ENCODE peak calls at places on chromosomes 4 and X, in ten cellular contexts. B is CD8-positive, alpha-beta T cell; H is mammary epithelial cell; C is testis; M is CD4-positive, alpha-beta T cell; D is heart right ventricle; Y is PC-9; J is endothelial cell of umbilical vein; E is heart left ventricle; W is body of pancreas. I is an unnamed sample.
A peak's percentile ranks its signal among the peaks of the same experiment; 100 is the strongest.

GRCh38 chr4:87420431-87420830 is 1.9 kb upstream of the NUDT9 start:
- DNase-seq in J (no peak), C (no peak), M (no peak), B (no peak), H (no peak), W (no peak), E (no peak), Y (no peak), D (no peak), I (no peak)

GRCh38 chr4:13266687-13267086 is 217.5 kb downstream of the RAB28 start:
- DNase-seq in B (no peak), M (no peak), C (no peak), H (no peak), Y (no peak), E (no peak), D (no peak), J (no peak), W (no peak), I (no peak)

GRCh38 chr4:16227462-16227868 is 1.2 kb upstream of the TAPT1 start:
- DNase-seq in W (peak; percentile 49), D (peak; percentile 45), E (peak; percentile 56), M (peak; percentile 3), J (peak; percentile 50), H (peak; percentile 9), B (peak; percentile 31), C (peak; percentile 71), Y (no peak), I (peak; percentile 31)

GRCh38 chr4:28469886-28470285 is 1609.2 kb downstream of the STIM2 start:
- DNase-seq in M (no peak), J (no peak), Y (no peak), H (no peak), D (no peak), C (no peak), B (no peak), W (no peak), E (no peak), I (no peak)

GRCh38 chr4:4472344-4472958 is 69.4 kb downstream of the STX18 start:
- DNase-seq in Y (no peak), J (no peak), W (no peak), E (no peak), H (no peak), B (no peak), D (no peak), C (no peak), M (no peak), I (no peak)

GRCh38 chr4:80393246-80393969 is 57.9 kb downstream of the CFAP299 start:
- DNase-seq in Y (no peak), M (no peak), J (no peak), E (no peak), B (no peak), H (peak; percentile 72), C (no peak), W (no peak), D (no peak), I (no peak)

GRCh38 chr4:168825975-168826374 is 184.1 kb downstream of the CBR4 start:
- DNase-seq in E (no peak), B (no peak), H (no peak), W (no peak), J (no peak), Y (no peak), C (no peak), D (no peak), M (no peak), I (no peak)

GRCh38 chr4:144371479-144371878 is 231.0 kb upstream of the GYPA start:
- DNase-seq in Y (no peak), B (no peak), J (no peak), M (no peak), H (no peak), D (no peak), E (no peak), W (no peak), C (no peak), I (no peak)

GRCh38 chr4:7820031-7820825 is 119.4 kb downstream of the AFAP1 start:
- DNase-seq in D (no peak), M (no peak), J (no peak), H (no peak), E (no peak), W (no peak), B (no peak), Y (no peak), C (no peak), I (no peak)

GRCh38 chrX:109635151-109635550 is 10.2 kb upstream of the KCNE5 start:
- DNase-seq in D (no peak), W (no peak), M (no peak), E (no peak), C (no peak), J (peak; percentile 31), H (peak; percentile 3), B (no peak), Y (peak; percentile 4), I (no peak)

GRCh38 chrX:117327306-117327705 is 789.3 kb downstream of the KLHL13 start:
- DNase-seq in W (no peak), M (no peak), D (no peak), Y (no peak), H (no peak), B (no peak), E (no peak), C (no peak), J (no peak), I (no peak)

GRCh38 chr4:133581971-133582619 is 433.0 kb downstream of the PCDH10 start:
- DNase-seq in W (no peak), B (no peak), D (no peak), M (no peak), H (no peak), Y (no peak), C (no peak), J (no peak), E (no peak), I (no peak)

GRCh38 chr4:186948361-186949291 is 225.0 kb upstream of the FAT1 start:
- DNase-seq in C (no peak), B (no peak), W (peak; percentile 66), E (peak; percentile 37), Y (no peak), J (no peak), H (no peak), M (no peak), D (peak; percentile 25), I (no peak)

GRCh38 chrX:21734175-21734574 is 23.7 kb downstream of the SMPX start:
- DNase-seq in Y (no peak), M (no peak), W (no peak), H (no peak), C (no peak), J (no peak), D (no peak), B (no peak), E (no peak), I (no peak)

GRCh38 chrX:41526268-41526667 is 79.1 kb downstream of the NYX start:
- DNase-seq in Y (no peak), E (no peak), J (no peak), D (no peak), H (no peak), W (no peak), B (no peak), C (no peak), M (no peak), I (no peak)

GRCh38 chrX:41522071-41522470 is 74.9 kb downstream of the NYX start:
- DNase-seq in C (no peak), Y (no peak), J (no peak), H (no peak), W (peak; percentile 24), E (no peak), B (no peak), D (no peak), M (no peak), I (no peak)

GRCh38 chrX:41518841-41519220 is 71.7 kb downstream of the NYX start:
- DNase-seq in J (no peak), H (peak; percentile 21), C (no peak), Y (no peak), W (no peak), B (no peak), E (no peak), D (no peak), M (no peak), I (no peak)

GRCh38 chrX:41526925-41527324 is 79.8 kb downstream of the NYX start:
- DNase-seq in C (no peak), J (peak; percentile 16), D (no peak), W (no peak), E (no peak), M (no peak), H (peak; percentile 23), B (no peak), Y (no peak), I (no peak)

DNA sequence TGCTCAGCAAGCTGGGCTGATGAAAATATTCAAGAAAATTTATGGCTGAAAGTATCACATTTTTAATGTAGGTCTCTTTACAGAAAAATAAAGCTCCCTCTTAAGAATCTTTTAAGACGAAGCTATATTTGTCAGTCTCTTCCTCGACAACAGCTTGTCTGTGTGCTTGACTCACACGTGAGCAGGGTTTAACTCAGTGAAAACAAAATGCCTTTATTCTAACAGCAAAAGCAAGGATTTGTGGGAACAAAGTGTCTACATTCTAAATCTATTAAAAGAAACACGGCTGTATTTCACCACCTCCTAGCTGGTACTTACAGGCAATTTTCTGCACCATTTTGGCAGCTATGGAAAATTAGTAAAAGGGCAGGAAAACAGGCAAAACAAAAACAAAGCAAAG is 75.5 kb downstream of the NYX start:
- DNase-seq in C (no peak), Y (no peak), W (no peak), E (no peak), H (no peak), M (no peak), J (no peak), D (no peak), B (no peak), I (no peak)
- TF ChIP-seq CTCF in C (no peak), Y (no peak), W (no peak), E (no peak), H (no peak), M (no peak), J (no peak), D (no peak), B (no peak), I (no peak)

GRCh38 chr4:68304731-68305130 is 45.2 kb downstream of the YTHDC1 start:
- DNase-seq in H (no peak), E (no peak), Y (no peak), C (no peak), M (no peak), W (no peak), J (no peak), D (no peak), B (no peak), I (no peak)
- H3K9me3 ChIP-seq in H (no peaks in the 10 kb centered on the region), E (no peaks in the 10 kb centered on the region), Y (no peaks in the 10 kb centered on the region), C (no peaks in the 10 kb centered on the region), M (no peaks in the 10 kb centered on the region), W (no peaks in the 10 kb centered on the region), J (no peaks in the 10 kb centered on the region), D (no peaks in the 10 kb centered on the region), B (no peaks in the 10 kb centered on the region), I (no peaks in the 10 kb centered on the region)

DNA sequence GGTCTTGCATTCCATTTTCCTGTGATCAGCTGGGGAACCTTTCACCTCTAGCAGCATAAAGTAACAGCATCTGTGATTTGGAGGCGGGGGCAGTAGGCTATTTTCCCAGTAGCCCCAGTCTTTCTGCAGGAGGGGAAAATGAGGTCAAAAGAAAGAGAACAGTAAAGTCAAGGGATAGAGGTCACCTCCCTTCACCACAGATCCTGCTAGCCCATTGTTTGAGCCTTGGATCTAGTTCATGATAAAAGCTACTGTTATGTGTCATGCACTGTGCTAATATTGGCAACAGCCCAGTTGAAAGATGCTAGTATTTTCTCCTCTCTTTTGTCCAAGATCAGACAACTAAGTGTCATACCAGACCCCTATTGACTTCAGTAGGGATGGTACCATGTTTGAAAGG is 170.3 kb upstream of the FRMPD4 start:
- DNase-seq in Y (peak; percentile 28), E (no peak), C (no peak), J (no peak), D (no peak), B (no peak), W (no peak), H (peak; percentile 44), M (no peak), I (no peak)
- H3K27me3 ChIP-seq in Y (no peaks in the 10 kb centered on the region), E (no peaks in the 10 kb centered on the region), C (no peaks in the 10 kb centered on the region), J (no peaks in the 10 kb centered on the region), D (no peaks in the 10 kb centered on the region), B (no peaks in the 10 kb centered on the region), W (no peaks in the 10 kb centered on the region), H (no peaks in the 10 kb centered on the region), M (no peaks in the 10 kb centered on the region), I (no peaks in the 10 kb centered on the region)

GRCh38 chr4:63717384-63717783 is 691.9 kb downstream of the TECRL start:
- DNase-seq in M (no peak), D (no peak), Y (peak; percentile 5), W (no peak), B (no peak), C (no peak), H (no peak), E (no peak), J (no peak), I (no peak)
- TF ChIP-seq CTCF in M (no peak), D (no peak), Y (peak; percentile 59), W (no peak), B (no peak), C (no peak), H (peak; percentile 28), E (no peak), J (no peak), I (no peak)

I was measured in lung.